ENCODE peak calls at places on chromosomes 1 and 21, in nine cellular contexts. K, P, A, O, Y, L, M, X and H are unnamed samples.

GRCh38 chr1:3036646-3037280 is 15.5 kb downstream of the ACTRT2 start:
- DNase-seq in K (peak; percentile 64), P (no peak), A (no peak), O (no peak), Y (no peak), L (no peak), M (no peak), X (no peak), H (peak; percentile 32)

GRCh38 chr1:1861339-1861730 is 29.6 kb downstream of the GNB1 start:
- DNase-seq in K (no peak), P (no peak), A (no peak), O (no peak), Y (no peak), L (no peak), M (no peak), X (no peak), H (no peak)

GRCh38 chr1:29197590-29197924 is 15.9 kb upstream of the SRSF4 start:
- DNase-seq in K (no peak), P (peak; percentile 87), A (peak; percentile 17), O (peak; percentile 10), Y (no peak), L (peak; percentile 45), M (peak; percentile 67), X (no peak), H (peak; percentile 43)

GRCh38 chr1:22826630-22827580 is 116.3 kb downstream of the EPHB2 start:
- DNase-seq in K (no peak), P (peak; percentile 34), A (peak; percentile 15), O (peak; percentile 75), Y (no peak), L (no peak), M (no peak), X (no peak), H (no peak)

GRCh38 chr1:15966081-15966955 is 9.6 kb downstream of the ZBTB17 start:
- DNase-seq in K (no peak), P (no peak), A (no peak), O (no peak), Y (no peak), L (peak; percentile 45), M (peak; percentile 44), X (peak; percentile 63), H (peak; percentile 86)

GRCh38 chr1:186887198-186887597 is 58.4 kb downstream of the PLA2G4A start:
- DNase-seq in K (no peak), P (no peak), A (no peak), O (no peak), Y (no peak), L (no peak), M (no peak), X (no peak), H (no peak)

GRCh38 chr1:205928256-205928655 is 15.0 kb downstream of the SLC26A9 start:
- DNase-seq in K (peak; percentile 61), P (no peak), A (peak; percentile 93), O (no peak), Y (no peak), L (no peak), M (no peak), X (no peak), H (no peak)

GRCh38 chr1:82246050-82246449 is 445.3 kb downstream of the ADGRL2 start:
- DNase-seq in K (no peak), P (peak; percentile 41), A (no peak), O (no peak), Y (no peak), L (no peak), M (no peak), X (no peak), H (no peak)

GRCh38 chr1:8134546-8135235 is 108.6 kb upstream of the ERRFI1 start:
- DNase-seq in K (no peak), P (no peak), A (no peak), O (no peak), Y (no peak), L (no peak), M (no peak), X (no peak), H (no peak)

GRCh38 chr21:43817157-43818086 is 28.0 kb downstream of the RRP1 start:
- DNase-seq in K (no peak), P (no peak), A (no peak), O (no peak), Y (no peak), L (no peak), M (no peak), X (no peak), H (no peak)

GRCh38 chr1:170634819-170635410 is 29.0 kb upstream of the PRRX1 start:
- DNase-seq in K (no peak), P (no peak), A (no peak), O (no peak), Y (no peak), L (peak; percentile 29), M (no peak), X (no peak), H (no peak)

GRCh38 chr1:95233321-95233736 is 681 bp upstream of the RWDD3 start:
- DNase-seq in K (no peak), P (peak; percentile 35), A (no peak), O (peak; percentile 10), Y (peak; percentile 35), L (peak; percentile 10), M (no peak), X (no peak), H (no peak)

GRCh38 chr1:230208619-230209261 is 141.7 kb downstream of the GALNT2 start:
- DNase-seq in K (no peak), P (peak; percentile 39), A (no peak), O (no peak), Y (no peak), L (no peak), M (no peak), X (no peak), H (no peak)

GRCh38 chr1:98325646-98326441 is 335.7 kb upstream of the SNX7 start:
- DNase-seq in K (peak; percentile 91), P (no peak), A (no peak), O (no peak), Y (no peak), L (peak; percentile 95), M (no peak), X (no peak), H (no peak)

GRCh38 chr1:67735220-67735619 is 50.2 kb downstream of the GADD45A start:
- DNase-seq in K (no peak), P (no peak), A (no peak), O (no peak), Y (no peak), L (no peak), M (no peak), X (no peak), H (no peak)

GRCh38 chr1:245772325-245772724 is 617.5 kb downstream of the KIF26B start:
- DNase-seq in K (no peak), P (no peak), A (no peak), O (no peak), Y (no peak), L (no peak), M (no peak), X (no peak), H (no peak)

GRCh38 chr1:154742586-154742985 is 127.5 kb downstream of the KCNN3 start:
- DNase-seq in K (no peak), P (no peak), A (no peak), O (no peak), Y (no peak), L (no peak), M (no peak), X (no peak), H (no peak)

GRCh38 chr1:234478152-234478480 is 863 bp downstream of the TARBP1 start:
- DNase-seq in K (no peak), P (peak; percentile 73), A (peak; percentile 58), O (peak; percentile 54), Y (peak; percentile 77), L (peak; percentile 14), M (peak; percentile 87), X (peak; percentile 61), H (peak; percentile 77)